ENCODE peak calls at places on chromosome X, in four cellular contexts. G is HFF-Myc, U is mesenteric fat pad, Z is bronchial epithelial cell. Y is an unnamed sample.

GRCh38 chrX:115023139-115023538 is 5.7 kb upstream of the IL13RA2 start:
- DNase-seq in G (peak), U (no peak), Z (peak), Y (no peak)

GRCh38 chrX:149837167-149837566 is 43.8 kb upstream of the MAGEA8 start:
- DNase-seq in G (no peak), U (no peak), Z (no peak), Y (no peak)

GRCh38 chrX:136711147-136711546 is 63.2 kb downstream of the CD40LG start:
- DNase-seq in G (no peak), U (no peak), Z (peak), Y (no peak)

GRCh38 chrX:49840679-49841078 is 11.6 kb downstream of the PAGE4 start:
- DNase-seq in G (no peak), U (no peak), Z (peak), Y (no peak)

GRCh38 chrX:119512145-119512800 is 44.0 kb downstream of the SLC25A5 start:
- DNase-seq in G (peak), U (no peak), Z (peak), Y (no peak)

GRCh38 chrX:1391707-1392375 is at the start of gene SLC25A6:
- DNase-seq in G (peak), U (peak), Z (peak), Y (peak)

GRCh38 chrX:130091976-130092522 is 18.2 kb downstream of the ELF4 start:
- DNase-seq in G (no peak), U (no peak), Z (no peak), Y (no peak)

GRCh38 chrX:30593435-30594200 is 16.1 kb upstream of the TASL start:
- DNase-seq in G (no peak), U (no peak), Z (no peak), Y (no peak)

GRCh38 chrX:124232523-124233201 is 99.8 kb upstream of the TEX13D start:
- DNase-seq in G (no peak), U (no peak), Z (peak), Y (no peak)

GRCh38 chrX:13464599-13465275 is 104.7 kb upstream of the EGFL6 start:
- DNase-seq in G (no peak), U (no peak), Z (peak), Y (no peak)

GRCh38 chrX:37959212-37960021 is 46.9 kb upstream of the SYTL5 start:
- DNase-seq in G (no peak), U (no peak), Z (no peak), Y (no peak)

GRCh38 chrX:136386173-136386572 is 85.4 kb downstream of the ADGRG4 start:
- DNase-seq in G (no peak), U (no peak), Z (no peak), Y (no peak)

GRCh38 chrX:154431321-154431720 is 2.8 kb downstream of the ATP6AP1 start:
- DNase-seq in G (no peak), U (no peak), Z (no peak), Y (no peak)